ENCODE peak calls at places on chromosomes 5 and 9, in five cellular contexts. Y is SK-N-SH, W is HepG2, P is HCT116, T is K562. A is an unnamed sample.

GRCh38 chr9:96245399-96245798 is 56.6 kb downstream of the HSD17B3 start:
- DNase-seq in Y (no peak), W (no peak), P (no peak), T (no peak), A (no peak)

GRCh38 chr5:61575103-61575502 is 243.0 kb downstream of the ZSWIM6 start:
- DNase-seq in Y (peak), W (no peak), P (no peak), T (peak), A (no peak)

GRCh38 chr9:3386753-3387152 is 139.0 kb downstream of the RFX3 start:
- DNase-seq in Y (no peak), W (no peak), P (no peak), T (no peak), A (no peak)

GRCh38 chr9:16293610-16294009 is 576.9 kb downstream of the BNC2 start:
- DNase-seq in Y (no peak), W (no peak), P (no peak), T (no peak), A (no peak)

GRCh38 chr5:65047948-65048690 is 279.4 kb downstream of the CWC27 start:
- DNase-seq in Y (no peak), W (no peak), P (no peak), T (no peak), A (peak)

GRCh38 chr9:86500667-86501435 is 146.6 kb upstream of the TUT7 start:
- DNase-seq in Y (no peak), W (no peak), P (no peak), T (no peak), A (no peak)

GRCh38 chr5:40475546-40475945 is 204.2 kb upstream of the PTGER4 start:
- DNase-seq in Y (no peak), W (no peak), P (no peak), T (no peak), A (no peak)

GRCh38 chr9:123049589-123050222 is 16.2 kb downstream of the GPR21 start:
- DNase-seq in Y (no peak), W (peak), P (no peak), T (no peak), A (no peak)

GRCh38 chr9:37350486-37351190 is 71.9 kb upstream of the GRHPR start:
- DNase-seq in Y (no peak), W (no peak), P (no peak), T (no peak), A (no peak)

GRCh38 chr5:57259704-57260103 is 85.8 kb downstream of the GPBP1 start:
- DNase-seq in Y (no peak), W (no peak), P (no peak), T (no peak), A (no peak)

GRCh38 chr5:109516385-109516784 is 106.6 kb upstream of the PJA2 start:
- DNase-seq in Y (no peak), W (no peak), P (no peak), T (no peak), A (no peak)

GRCh38 chr5:73496984-73497457 is 1.2 kb upstream of the BTF3 start:
- DNase-seq in Y (peak), W (peak), P (peak), T (peak), A (no peak)

GRCh38 chr5:147763791-147764525 is 18.6 kb downstream of the JAKMIP2 start:
- DNase-seq in Y (no peak), W (peak), P (no peak), T (no peak), A (no peak)

GRCh38 chr9:98654247-98654646 is 54.5 kb downstream of the GABBR2 start:
- DNase-seq in Y (no peak), W (no peak), P (no peak), T (no peak), A (no peak)

GRCh38 chr5:115452791-115453190 is 91.8 kb downstream of the FEM1C start:
- DNase-seq in Y (no peak), W (no peak), P (no peak), T (no peak), A (no peak)

GRCh38 chr5:9313751-9314150 is 232.1 kb downstream of the SEMA5A start:
- DNase-seq in Y (no peak), W (no peak), P (no peak), T (no peak), A (no peak)

GRCh38 chr9:128846680-128847030 is 17.1 kb upstream of the SPOUT1 start:
- DNase-seq in Y (no peak), W (no peak), P (no peak), T (no peak), A (no peak)

GRCh38 chr5:164359260-164359930 is 854.0 kb downstream of the MAT2B start:
- DNase-seq in Y (no peak), W (no peak), P (no peak), T (no peak), A (no peak)

GRCh38 chr9:132609829-132610228 is 27.4 kb downstream of the BARHL1 start:
- DNase-seq in Y (no peak), W (no peak), P (no peak), T (peak), A (no peak)

GRCh38 chr5:132096904-132097303 is 23.3 kb downstream of the CSF2 start:
- DNase-seq in Y (no peak), W (no peak), P (no peak), T (no peak), A (no peak)

GRCh38 chr9:132637351-132637750 is 32.4 kb downstream of the DDX31 start:
- DNase-seq in Y (no peak), W (no peak), P (no peak), T (no peak), A (no peak)

GRCh38 chr9:10212702-10213101 is 400.1 kb downstream of the PTPRD start:
- DNase-seq in Y (no peak), W (no peak), P (no peak), T (no peak), A (no peak)

GRCh38 chr9:2709645-2710101 is 7.6 kb upstream of the KCNV2 start:
- DNase-seq in Y (peak), W (no peak), P (no peak), T (no peak), A (no peak)

GRCh38 chr9:109143881-109144562 is 23.0 kb downstream of the FRRS1L start:
- DNase-seq in Y (peak), W (peak), P (peak), T (peak), A (peak)

GRCh38 chr5:92687793-92688467 is 893.1 kb downstream of the NR2F1-AS1 start:
- DNase-seq in Y (peak), W (peak), P (peak), T (no peak), A (no peak)

GRCh38 chr9:14372437-14373318 is 58.7 kb upstream of the NFIB start:
- DNase-seq in Y (peak), W (peak), P (peak), T (peak), A (no peak)

GRCh38 chr5:123035950-123036390 is 555 bp downstream of the PPIC start:
- DNase-seq in Y (peak), W (peak), P (peak), T (peak), A (no peak)

GRCh38 chr5:148739524-148739923 is 85.2 kb upstream of the HTR4 start:
- DNase-seq in Y (no peak), W (peak), P (no peak), T (no peak), A (no peak)

GRCh38 chr9:99488109-99489042 is 266.3 kb downstream of the SEC61B start:
- DNase-seq in Y (peak), W (no peak), P (no peak), T (no peak), A (no peak)

GRCh38 chr5:115656404-115656803 is 30.6 kb upstream of the TMED7 start:
- DNase-seq in Y (no peak), W (no peak), P (no peak), T (no peak), A (no peak)

GRCh38 chr9:551986-552930 is 289.2 kb upstream of the DMRT1 start:
- DNase-seq in Y (no peak), W (no peak), P (no peak), T (no peak), A (no peak)
- TF ChIP-seq ZBTB33 in Y (no peak), W (no peak), P (no peak), T (no peak), A (no peak)

DNA sequence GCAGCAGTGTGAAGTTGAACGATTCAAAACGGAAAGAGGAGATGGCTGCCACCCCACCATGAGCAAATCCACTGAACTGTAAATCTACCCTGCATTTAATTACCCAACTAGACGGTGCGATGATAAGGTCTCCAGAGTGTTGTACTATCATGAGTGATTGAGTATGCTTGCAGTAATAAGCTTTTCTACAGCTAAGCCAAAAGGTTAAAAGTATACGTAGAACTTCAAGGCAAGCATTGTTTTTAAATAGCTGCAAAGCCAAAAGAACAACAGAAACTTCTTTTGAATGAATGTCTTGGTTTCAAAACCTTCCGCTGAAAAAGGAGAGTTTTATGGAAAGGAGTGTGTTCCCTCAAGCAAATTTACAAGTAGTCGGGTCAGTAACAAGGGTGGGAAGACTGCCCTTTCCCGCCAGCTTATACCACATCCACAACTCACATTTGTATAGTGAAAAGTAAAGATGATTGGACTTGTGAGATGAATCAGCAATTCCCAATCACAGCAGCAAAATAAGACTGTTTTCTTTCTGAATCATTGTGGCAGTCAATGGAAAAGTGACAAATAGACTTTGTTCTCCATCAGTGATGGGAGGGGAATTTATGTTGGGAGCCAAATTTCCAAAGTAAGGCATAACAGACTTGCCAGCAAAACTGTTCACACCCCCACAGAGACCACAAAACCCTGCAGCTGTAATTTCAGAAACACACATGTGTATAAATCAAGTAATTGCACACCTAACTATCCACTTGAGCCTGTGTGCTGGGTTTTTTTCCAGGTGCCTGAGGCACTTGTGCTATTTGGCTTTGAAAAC is 407.8 kb upstream of the GRAMD2B start:
- DNase-seq in Y (peak), W (no peak), P (no peak), T (no peak), A (no peak)
- TF ChIP-seq ZBTB33 in Y (no peak), W (no peak), P (no peak), T (no peak), A (no peak)

DNA sequence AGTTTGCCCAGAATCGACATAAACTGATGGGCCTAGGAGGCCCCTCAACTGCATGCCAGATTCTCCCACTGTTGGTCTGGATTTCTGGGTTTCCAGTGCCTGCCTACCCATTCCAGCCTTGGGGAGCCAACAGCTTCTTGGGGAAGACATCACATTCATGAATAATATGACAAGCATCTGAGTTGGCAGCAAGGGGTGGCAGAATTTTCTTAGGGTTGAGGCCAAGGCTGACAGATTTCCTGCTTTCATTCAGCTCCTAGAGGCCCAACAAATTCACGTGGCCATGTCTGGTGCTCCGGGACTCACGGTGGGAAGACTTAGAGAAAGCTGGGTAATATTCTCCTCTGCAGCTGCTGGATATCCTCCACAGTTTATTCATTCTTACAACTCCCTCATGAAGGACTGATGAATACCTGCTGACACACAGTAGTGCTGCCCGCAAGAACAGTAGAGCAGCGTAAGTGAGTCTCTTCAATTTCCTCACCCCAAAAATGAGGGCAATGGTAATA is 305.0 kb upstream of the TNC start:
- DNase-seq in Y (no peak), W (no peak), P (no peak), T (no peak), A (no peak)
- TF ChIP-seq ZBTB33 in Y (no peak), W (no peak), P (no peak), T (no peak), A (no peak)

GRCh38 chr5:178788381-178789085 is 58.1 kb upstream of the ZNF354A start:
- DNase-seq in Y (no peak), W (no peak), P (no peak), T (no peak), A (no peak)

GRCh38 chr5:178785999-178786398 is 55.5 kb upstream of the ZNF354A start:
- DNase-seq in Y (no peak), W (no peak), P (no peak), T (peak), A (no peak)

GRCh38 chr5:178786424-178786823 is 56.0 kb upstream of the ZNF354A start:
- DNase-seq in Y (no peak), W (no peak), P (no peak), T (no peak), A (no peak)

GRCh38 chr5:178787889-178788288 is 57.4 kb upstream of the ZNF354A start:
- DNase-seq in Y (no peak), W (no peak), P (no peak), T (no peak), A (no peak)

DNA sequence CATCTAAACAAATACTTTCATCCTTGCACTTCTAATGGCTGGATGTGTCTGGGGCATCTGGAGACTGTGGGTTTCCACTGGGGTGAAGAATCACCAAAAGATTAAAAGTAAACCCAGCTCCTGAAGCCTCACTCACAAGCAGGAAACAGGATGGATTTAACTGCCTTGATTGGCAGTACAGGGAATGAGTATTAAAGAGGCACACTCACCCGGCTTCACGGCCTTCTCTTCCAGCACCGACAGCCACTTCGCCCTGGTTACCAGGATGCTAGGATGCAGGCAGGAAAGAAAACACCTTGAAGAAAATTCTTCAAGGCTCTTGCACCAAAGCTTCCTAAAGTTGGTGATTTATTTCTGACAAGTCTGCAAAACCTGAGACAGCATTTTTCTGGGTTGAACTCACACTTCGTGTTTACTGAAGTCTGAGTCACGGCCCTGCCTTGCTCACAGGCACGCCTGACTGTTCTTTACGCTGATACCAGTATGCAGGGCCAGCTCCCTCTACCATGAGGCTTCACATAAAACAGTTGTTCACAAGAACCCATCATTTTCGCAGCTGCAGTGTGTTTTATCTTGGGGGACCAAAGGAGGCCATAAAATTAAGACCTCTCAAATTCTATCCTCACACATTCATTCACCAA is 56.5 kb upstream of the ZNF354A start:
- DNase-seq in Y (no peak), W (peak), P (no peak), T (peak), A (no peak)
- TF ChIP-seq ZBTB33 in Y (no peak), W (no peak), P (no peak), T (no peak), A (no peak)

GRCh38 chr9:69028754-69029153 is 6.8 kb upstream of the FXN start:
- DNase-seq in Y (no peak), W (no peak), P (no peak), T (no peak), A (no peak)

GRCh38 chr9:69029535-69029934 is 6.0 kb upstream of the FXN start:
- DNase-seq in Y (no peak), W (no peak), P (no peak), T (no peak), A (no peak)

GRCh38 chr9:69030851-69031645 is 4.5 kb upstream of the FXN start:
- DNase-seq in Y (no peak), W (no peak), P (no peak), T (no peak), A (no peak)

GRCh38 chr9:69023650-69024049 is 9.7 kb upstream of the PRKACG start:
- DNase-seq in Y (no peak), W (no peak), P (no peak), T (no peak), A (no peak)

GRCh38 chr9:69027355-69028097 is 8.0 kb upstream of the FXN start:
- DNase-seq in Y (peak), W (peak), P (peak), T (peak), A (peak)
- TF ChIP-seq ZBTB33 in Y (no peak), W (no peak), P (no peak), T (no peak), A (no peak)

GRCh38 chr9:111483419-111483861 is 743 bp downstream of the ECPAS start:
- DNase-seq in Y (peak), W (peak), P (no peak), T (peak), A (no peak)
- TF ChIP-seq ZBTB33 in Y (no peak), W (no peak), P (no peak), T (no peak), A (no peak)

DNA sequence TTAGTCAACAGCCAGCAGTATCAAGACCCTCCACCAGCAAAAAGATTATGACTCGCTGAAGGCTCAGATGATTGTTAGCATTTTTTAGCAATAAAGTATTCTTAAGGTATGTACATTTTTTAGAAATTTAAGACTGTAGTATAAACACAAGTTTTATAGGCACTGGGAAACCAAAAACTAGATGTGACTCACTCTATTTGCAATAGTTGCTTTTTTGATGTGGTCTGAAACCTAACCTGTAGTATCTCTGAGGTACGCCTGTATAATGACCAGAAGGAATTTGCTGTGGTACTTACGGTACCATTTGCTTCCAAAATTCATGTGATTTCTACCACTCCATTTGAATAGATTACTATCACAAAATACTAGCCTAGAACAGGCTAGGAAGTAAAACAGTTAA is 60.8 kb downstream of the WDR41 start:
- DNase-seq in Y (no peak), W (no peak), P (no peak), T (no peak), A (no peak)
- TF ChIP-seq ZBTB33 in Y (no peak), W (no peak), P (no peak), T (no peak), A (no peak)

GRCh38 chr9:84699897-84700395 is 30.4 kb downstream of the NTRK2 start:
- DNase-seq in Y (no peak), W (no peak), P (no peak), T (no peak), A (no peak)

GRCh38 chr9:84705128-84705527 is 35.6 kb downstream of the NTRK2 start:
- DNase-seq in Y (no peak), W (no peak), P (no peak), T (no peak), A (no peak)

GRCh38 chr9:84701801-84702200 is 32.3 kb downstream of the NTRK2 start:
- DNase-seq in Y (no peak), W (no peak), P (no peak), T (no peak), A (peak)

GRCh38 chr9:84703793-84704192 is 34.3 kb downstream of the NTRK2 start:
- DNase-seq in Y (no peak), W (no peak), P (no peak), T (no peak), A (no peak)

DNA sequence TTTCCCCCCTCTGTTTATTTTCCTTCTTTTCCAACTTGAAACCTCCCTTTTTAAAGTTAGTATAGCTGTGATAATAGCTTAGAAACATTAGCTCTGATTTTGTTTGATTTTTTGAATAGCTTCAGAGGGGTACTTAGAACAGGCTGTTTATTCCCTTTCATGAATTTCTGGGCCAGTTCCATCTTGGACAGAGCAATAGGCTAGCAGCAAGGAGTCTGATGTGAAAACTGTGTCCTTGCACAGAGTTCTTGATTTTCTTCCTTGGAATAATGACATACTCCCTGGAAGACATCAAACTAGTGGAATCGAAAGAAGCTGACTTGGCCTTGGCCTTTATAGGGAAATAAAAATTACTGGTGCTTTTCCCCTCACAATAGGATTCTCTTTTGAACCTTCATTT is 32.9 kb downstream of the NTRK2 start:
- DNase-seq in Y (no peak), W (no peak), P (no peak), T (no peak), A (no peak)
- TF ChIP-seq ZBTB33 in Y (no peak), W (no peak), P (no peak), T (no peak), A (no peak)

GRCh38 chr5:89173528-89173927 is 290.5 kb upstream of the MEF2C start:
- DNase-seq in Y (no peak), W (no peak), P (no peak), T (no peak), A (no peak)
- TF ChIP-seq ZBTB33 in Y (no peak), W (no peak), P (no peak), T (no peak), A (no peak)

GRCh38 chr5:175444060-175444904 is at the start of gene DRD1:
- DNase-seq in Y (peak), W (no peak), P (no peak), T (peak), A (no peak)
- TF ChIP-seq ZBTB33 in Y (no peak), W (no peak), P (no peak), T (no peak), A (no peak)

A was measured in GM12878.